ENCODE peak calls at places on chromosomes 1 and 21, in ten cellular contexts. W, O, F, H, U, G, S, R, M and Y are unnamed samples.

GRCh38 chr1:117120774-117121588 is 568 bp downstream of the TRIM45 start:
- DNase-seq in W (peak; percentile 27), O (peak; percentile 66), F (peak; percentile 45), H (no peak), U (no peak), G (no peak), S (peak; percentile 17), R (no peak), M (no peak), Y (no peak)

GRCh38 chr1:12386130-12386529 is 156.3 kb downstream of the VPS13D start:
- DNase-seq in W (peak; percentile 60), O (no peak), F (no peak), H (no peak), U (peak; percentile 23), G (no peak), S (no peak), R (no peak), M (no peak), Y (no peak)

GRCh38 chr1:45196863-45197262 is 9.5 kb downstream of the ZSWIM5 start:
- DNase-seq in W (no peak), O (no peak), F (no peak), H (no peak), U (no peak), G (no peak), S (no peak), R (no peak), M (no peak), Y (no peak)

GRCh38 chr1:44015206-44015605 is 16.1 kb downstream of the SLC6A9 start:
- DNase-seq in W (no peak), O (no peak), F (peak; percentile 72), H (no peak), U (no peak), G (no peak), S (no peak), R (no peak), M (no peak), Y (no peak)

GRCh38 chr1:32291708-32292508 is at the start of gene HDAC1:
- DNase-seq in W (peak; percentile 95), O (peak; percentile 95), F (peak; percentile 87), H (peak; percentile 98), U (peak; percentile 96), G (peak; percentile 93), S (peak; percentile 98), R (peak; percentile 99), M (peak; percentile 86), Y (peak; percentile 99)

GRCh38 chr1:28456078-28456477 is 49.8 kb upstream of the RCC1 start:
- DNase-seq in W (no peak), O (no peak), F (peak; percentile 68), H (peak; percentile 84), U (peak; percentile 60), G (peak; percentile 92), S (no peak), R (no peak), M (no peak), Y (no peak)

GRCh38 chr21:35475768-35476167 is 426.7 kb upstream of the RUNX1 start:
- DNase-seq in W (no peak), O (no peak), F (peak; percentile 86), H (peak; percentile 85), U (peak; percentile 55), G (peak; percentile 49), S (no peak), R (no peak), M (no peak), Y (no peak)

GRCh38 chr1:42259059-42259738 is 75.8 kb downstream of the FOXJ3 start:
- DNase-seq in W (no peak), O (no peak), F (peak; percentile 79), H (peak; percentile 70), U (no peak), G (no peak), S (no peak), R (no peak), M (no peak), Y (peak; percentile 34)

GRCh38 chr1:15620155-15620545 is 2.9 kb downstream of the DDI2 start:
- DNase-seq in W (no peak), O (no peak), F (no peak), H (peak; percentile 51), U (peak; percentile 45), G (peak; percentile 76), S (no peak), R (no peak), M (no peak), Y (no peak)

GRCh38 chr21:28177008-28177603 is 815.6 kb downstream of the LTN1 start:
- DNase-seq in W (no peak), O (no peak), F (no peak), H (no peak), U (no peak), G (no peak), S (no peak), R (no peak), M (no peak), Y (no peak)

GRCh38 chr1:63643926-63644325 is 50.7 kb downstream of the PGM1 start:
- DNase-seq in W (no peak), O (no peak), F (no peak), H (no peak), U (no peak), G (no peak), S (peak; percentile 52), R (no peak), M (no peak), Y (no peak)

GRCh38 chr1:86445919-86446318 is 21.9 kb downstream of the CLCA2 start:
- DNase-seq in W (no peak), O (no peak), F (no peak), H (no peak), U (no peak), G (no peak), S (no peak), R (no peak), M (no peak), Y (no peak)

GRCh38 chr1:111851552-111851951 is 95.9 kb downstream of the DDX20 start:
- DNase-seq in W (no peak), O (peak; percentile 41), F (no peak), H (no peak), U (no peak), G (no peak), S (no peak), R (no peak), M (peak; percentile 72), Y (no peak)

GRCh38 chr21:25421327-25422028 is 185.8 kb downstream of the MRPL39 start:
- DNase-seq in W (no peak), O (peak; percentile 90), F (peak; percentile 66), H (peak; percentile 45), U (peak; percentile 64), G (peak; percentile 60), S (no peak), R (no peak), M (no peak), Y (peak; percentile 33)

GRCh38 chr1:51648180-51649109 is 31.6 kb downstream of the OSBPL9 start:
- DNase-seq in W (no peak), O (peak; percentile 43), F (peak; percentile 90), H (peak; percentile 88), U (peak; percentile 24), G (no peak), S (peak; percentile 53), R (no peak), M (no peak), Y (peak; percentile 16)

GRCh38 chr1:95503371-95504145 is 269.5 kb downstream of the RWDD3 start:
- DNase-seq in W (peak; percentile 67), O (no peak), F (no peak), H (no peak), U (no peak), G (no peak), S (no peak), R (no peak), M (peak; percentile 48), Y (no peak)
- TF ChIP-seq CTCF in W (no peak), O (no peak), F (no peak), H (no peak), U (no peak), G (no peak), S (no peak), R (no peak), M (no peak), Y (no peak)

DNA sequence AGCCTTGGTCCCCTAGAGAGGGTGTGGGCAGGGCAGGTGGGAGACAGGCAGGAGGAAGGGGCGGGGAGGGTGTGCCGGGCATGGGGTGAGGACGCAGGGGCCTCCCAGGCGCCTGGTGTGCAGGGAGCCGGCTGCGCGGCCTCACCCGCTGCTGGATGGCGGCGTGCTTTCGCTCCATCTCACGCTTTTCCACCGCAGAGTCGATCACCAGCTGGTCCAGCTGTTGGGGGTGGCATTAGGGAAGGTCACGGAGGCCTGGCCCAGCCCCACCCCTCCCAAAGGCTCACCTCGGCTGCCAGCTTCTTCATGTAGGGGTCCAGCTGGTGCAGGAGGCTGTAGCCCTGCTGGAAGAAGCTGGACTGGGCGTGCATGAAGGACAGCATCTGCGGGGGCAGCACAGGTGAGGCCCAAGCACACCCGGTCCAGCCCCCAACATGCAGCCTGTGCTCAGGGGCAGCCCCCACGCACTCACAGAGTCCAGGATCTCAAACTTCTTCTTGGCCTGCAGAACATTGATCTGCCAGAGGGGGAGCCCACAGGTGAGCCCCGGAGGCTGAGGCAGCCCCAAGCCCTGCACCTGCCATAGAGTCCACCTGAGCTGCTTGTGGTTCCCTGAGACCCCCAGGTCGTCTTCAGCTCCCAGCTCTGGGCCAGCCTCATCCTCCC is 7.9 kb downstream of the ACAP3 start:
- DNase-seq in W (no peak), O (peak; percentile 78), F (no peak), H (no peak), U (no peak), G (no peak), S (no peak), R (no peak), M (no peak), Y (peak; percentile 76)
- TF ChIP-seq CTCF in W (no peak), O (peak; percentile 46), F (peak; percentile 31), H (peak; percentile 29), U (peak; percentile 41), G (peak; percentile 20), S (peak; percentile 23), R (no peak), M (peak; percentile 11), Y (peak; percentile 26)

GRCh38 chr1:204480515-204480914 is 14.1 kb downstream of the PIK3C2B start:
- DNase-seq in W (no peak), O (no peak), F (no peak), H (no peak), U (no peak), G (no peak), S (no peak), R (no peak), M (no peak), Y (peak; percentile 56)
- TF ChIP-seq CTCF in W (no peak), O (no peak), F (no peak), H (no peak), U (no peak), G (no peak), S (no peak), R (no peak), M (no peak), Y (no peak)

DNA sequence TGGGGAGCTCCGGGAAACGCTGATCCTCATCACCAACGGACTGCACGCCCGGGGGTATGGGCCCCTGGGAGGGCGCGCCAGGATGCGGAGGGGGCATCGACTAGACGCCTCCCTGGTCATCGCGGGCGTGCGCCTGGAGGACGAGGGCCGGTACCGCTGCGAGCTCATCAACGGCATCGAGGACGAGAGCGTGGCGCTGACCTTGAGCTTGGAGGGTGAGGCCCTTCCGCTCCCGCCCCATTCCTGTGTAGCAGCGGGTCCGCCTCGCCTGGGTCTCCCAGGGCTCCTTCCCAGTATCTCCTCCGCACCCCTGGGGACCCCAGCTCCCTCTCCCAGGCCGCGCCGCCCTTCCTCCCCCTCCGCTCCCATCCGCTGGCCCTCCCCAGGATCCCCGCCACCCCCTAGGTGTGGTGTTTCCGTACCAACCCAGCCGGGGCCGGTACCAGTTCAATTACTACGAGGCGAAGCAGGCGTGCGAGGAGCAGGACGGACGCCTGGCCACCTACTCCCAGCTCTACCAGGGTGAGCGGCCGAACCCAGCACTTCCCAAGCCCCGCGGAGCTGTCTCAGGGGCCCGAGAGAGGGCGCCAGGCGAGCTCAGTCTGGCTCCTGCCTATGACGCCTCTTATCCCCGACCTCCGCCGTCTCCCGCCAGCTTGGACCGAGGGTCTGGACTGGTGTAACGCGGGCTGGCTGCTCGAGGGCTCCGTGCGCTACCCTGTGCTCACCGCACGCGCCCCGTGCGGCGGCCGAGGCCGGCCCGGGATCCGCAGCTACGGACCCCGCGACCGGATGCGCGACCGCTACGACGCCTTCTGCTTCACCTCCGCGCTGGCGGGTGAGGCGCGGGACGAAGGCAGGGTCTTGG is 5.0 kb downstream of the HAPLN2 start:
- DNase-seq in W (no peak), O (peak; percentile 90), F (peak; percentile 29), H (peak; percentile 59), U (peak; percentile 55), G (peak; percentile 34), S (peak; percentile 35), R (peak; percentile 88), M (peak; percentile 75), Y (peak; percentile 72)
- TF ChIP-seq CTCF in W (peak; percentile 28), O (peak; percentile 44), F (peak; percentile 43), H (peak; percentile 49), U (peak; percentile 64), G (peak; percentile 35), S (peak; percentile 14), R (peak; percentile 12), M (no peak), Y (peak; percentile 26)